ENCODE peak calls at places on chromosome 14, in seven cellular contexts. B, J, G, X, R, N and A are unnamed samples.

GRCh38 chr14:61480704-61481285 is 159.4 kb downstream of the PRKCH start:
- DNase-seq in B (no peak), J (no peak), G (no peak), X (no peak), R (no peak), N (no peak), A (no peak)

GRCh38 chr14:57632649-57633048 is 139.0 kb upstream of the CCDC198 start:
- DNase-seq in B (no peak), J (no peak), G (no peak), X (no peak), R (no peak), N (no peak), A (no peak)

GRCh38 chr14:31268216-31268615 is 60.6 kb upstream of the HECTD1 start:
- DNase-seq in B (no peak), J (no peak), G (no peak), X (no peak), R (no peak), N (no peak), A (no peak)

GRCh38 chr14:100688598-100689499 is 37.8 kb upstream of the DLK1 start:
- DNase-seq in B (no peak), J (no peak), G (no peak), X (peak), R (no peak), N (no peak), A (no peak)

GRCh38 chr14:51168220-51168613 is 71.8 kb upstream of the TMX1 start:
- DNase-seq in B (no peak), J (no peak), G (no peak), X (no peak), R (no peak), N (no peak), A (no peak)

GRCh38 chr14:69726761-69727511 is 40.0 kb upstream of the SRSF5 start:
- DNase-seq in B (peak), J (peak), G (peak), X (no peak), R (peak), N (no peak), A (peak)

GRCh38 chr14:90567991-90568390 is 171.2 kb downstream of the CALM1 start:
- DNase-seq in B (no peak), J (no peak), G (no peak), X (no peak), R (no peak), N (no peak), A (no peak)

GRCh38 chr14:75577724-75578098 is 709 bp upstream of the FLVCR2 start:
- DNase-seq in B (peak), J (peak), G (peak), X (peak), R (peak), N (peak), A (peak)

GRCh38 chr14:60648934-60649814 is at the start of gene SIX1:
- DNase-seq in B (peak), J (peak), G (peak), X (peak), R (no peak), N (no peak), A (peak)

GRCh38 chr14:59254146-59254910 is 65.9 kb downstream of the DAAM1 start:
- DNase-seq in B (no peak), J (peak), G (no peak), X (no peak), R (no peak), N (no peak), A (peak)

GRCh38 chr14:57641776-57642175 is 148.1 kb upstream of the CCDC198 start:
- DNase-seq in B (no peak), J (no peak), G (no peak), X (no peak), R (no peak), N (no peak), A (no peak)

GRCh38 chr14:99182548-99183115 is 89.4 kb downstream of the BCL11B start:
- DNase-seq in B (no peak), J (no peak), G (no peak), X (no peak), R (no peak), N (no peak), A (no peak)

GRCh38 chr14:24818054-24818822 is 184.2 kb upstream of the GZMB start:
- DNase-seq in B (peak), J (no peak), G (no peak), X (no peak), R (no peak), N (no peak), A (no peak)

GRCh38 chr14:23015618-23016017 is 5.7 kb upstream of the C14orf93 start:
- DNase-seq in B (no peak), J (no peak), G (no peak), X (no peak), R (no peak), N (no peak), A (no peak)

GRCh38 chr14:101196795-101197590 is 293.5 kb upstream of the RTL1 start:
- DNase-seq in B (no peak), J (peak), G (peak), X (no peak), R (no peak), N (no peak), A (no peak)

GRCh38 chr14:83905157-83905556 is 1624.8 kb upstream of the FLRT2 start:
- DNase-seq in B (no peak), J (no peak), G (no peak), X (no peak), R (no peak), N (no peak), A (no peak)

GRCh38 chr14:31170411-31170810 is 37.2 kb downstream of the HECTD1 start:
- DNase-seq in B (no peak), J (no peak), G (no peak), X (no peak), R (no peak), N (no peak), A (no peak)

GRCh38 chr14:75141967-75142366 is 15.1 kb upstream of the NEK9 start:
- DNase-seq in B (peak), J (peak), G (no peak), X (no peak), R (no peak), N (no peak), A (no peak)

GRCh38 chr14:79254069-79254775 is 957.1 kb downstream of the DIO2 start:
- DNase-seq in B (no peak), J (no peak), G (no peak), X (no peak), R (no peak), N (no peak), A (no peak)

GRCh38 chr14:100416921-100417451 is 93.8 kb downstream of the SLC25A47 start:
- DNase-seq in B (no peak), J (no peak), G (no peak), X (no peak), R (no peak), N (no peak), A (no peak)

GRCh38 chr14:28635387-28635786 is 131.2 kb upstream of the FOXG1 start:
- DNase-seq in B (peak), J (no peak), G (peak), X (peak), R (no peak), N (no peak), A (peak)

GRCh38 chr14:90675399-90675798 is 140.8 kb downstream of the TTC7B start:
- DNase-seq in B (no peak), J (peak), G (no peak), X (no peak), R (no peak), N (no peak), A (no peak)

GRCh38 chr14:64728856-64729255 is 24.6 kb downstream of the PLEKHG3 start:
- DNase-seq in B (no peak), J (no peak), G (no peak), X (no peak), R (no peak), N (no peak), A (no peak)

GRCh38 chr14:65303185-65303901 is 109.2 kb upstream of the FUT8 start:
- DNase-seq in B (no peak), J (no peak), G (no peak), X (no peak), R (no peak), N (no peak), A (no peak)

GRCh38 chr14:21699551-21699950 is 25.9 kb upstream of the OR4E1 start:
- DNase-seq in B (no peak), J (no peak), G (no peak), X (no peak), R (no peak), N (no peak), A (no peak)

GRCh38 chr14:88326352-88327103 is 3.5 kb upstream of the KCNK10 start:
- DNase-seq in B (no peak), J (peak), G (no peak), X (no peak), R (no peak), N (no peak), A (no peak)

GRCh38 chr14:90903101-90903500 is 86.9 kb upstream of the TTC7B start:
- DNase-seq in B (peak), J (peak), G (peak), X (peak), R (peak), N (no peak), A (peak)

GRCh38 chr14:94213741-94214140 is 39.6 kb downstream of the PPP4R4 start:
- DNase-seq in B (no peak), J (no peak), G (no peak), X (no peak), R (no peak), N (no peak), A (no peak)

GRCh38 chr14:88518592-88519512 is 36.0 kb downstream of the PTPN21 start:
- DNase-seq in B (no peak), J (no peak), G (no peak), X (no peak), R (no peak), N (no peak), A (no peak)

GRCh38 chr14:105294142-105294597 is 6.6 kb downstream of the BRF1 start:
- DNase-seq in B (no peak), J (peak), G (no peak), X (no peak), R (no peak), N (no peak), A (no peak)

GRCh38 chr14:35932659-35933159 is 106.6 kb downstream of the BRMS1L start:
- DNase-seq in B (no peak), J (no peak), G (no peak), X (no peak), R (peak), N (no peak), A (peak)

GRCh38 chr14:105067140-105067968 is 2.1 kb upstream of the GPR132 start:
- DNase-seq in B (no peak), J (no peak), G (no peak), X (no peak), R (peak), N (no peak), A (no peak)

GRCh38 chr14:34072401-34072800 is 121.5 kb upstream of the EGLN3 start:
- DNase-seq in B (no peak), J (no peak), G (no peak), X (no peak), R (no peak), N (no peak), A (no peak)

GRCh38 chr14:34070917-34071407 is 120.1 kb upstream of the EGLN3 start:
- DNase-seq in B (no peak), J (no peak), G (no peak), X (no peak), R (no peak), N (no peak), A (no peak)

GRCh38 chr14:34067587-34067986 is 116.7 kb upstream of the EGLN3 start:
- DNase-seq in B (no peak), J (no peak), G (no peak), X (no peak), R (no peak), N (no peak), A (no peak)

GRCh38 chr14:34072921-34073320 is 122.0 kb upstream of the EGLN3 start:
- DNase-seq in B (no peak), J (no peak), G (no peak), X (no peak), R (no peak), N (no peak), A (no peak)

DNA sequence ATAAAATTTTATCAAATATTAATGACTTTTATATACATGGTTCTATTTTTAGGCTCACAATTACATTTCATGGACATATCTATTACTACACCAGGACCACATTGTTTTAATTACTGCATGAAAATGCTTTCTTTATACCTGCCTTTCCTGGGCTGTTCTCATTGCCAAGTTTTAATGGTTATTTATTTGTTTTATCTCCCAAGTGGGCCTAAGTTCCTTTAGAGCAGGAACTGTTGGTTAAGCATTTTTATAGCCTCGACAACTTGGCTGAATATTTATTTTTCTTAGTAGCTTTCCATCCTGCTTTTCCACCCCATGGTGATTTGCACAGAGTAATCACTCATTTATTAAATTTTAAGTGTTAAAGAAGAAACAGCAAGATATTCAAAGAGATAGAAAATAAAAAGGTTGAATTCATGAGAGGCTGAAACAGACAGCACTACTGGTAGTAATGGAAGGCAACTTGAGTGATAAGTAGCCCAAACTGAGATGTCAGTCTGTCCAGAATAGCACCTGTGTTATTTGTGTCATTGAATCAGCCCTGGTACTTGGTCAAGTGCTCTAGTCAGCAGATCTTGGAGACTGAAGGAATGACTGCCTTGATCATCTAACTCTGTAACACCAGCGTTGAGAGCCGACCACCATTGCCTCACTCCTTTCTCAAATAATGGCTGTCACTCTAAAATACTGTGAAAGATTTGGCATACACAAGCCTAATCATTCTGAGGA is 119.1 kb upstream of the EGLN3 start:
- DNase-seq in B (no peak), J (no peak), G (no peak), X (no peak), R (no peak), N (no peak), A (no peak)
- TF ChIP-seq JUND in B (no peak), J (no peak), G (no peak), X (no peak), R (no peak), N (no peak), A (no peak)

GRCh38 chr14:80987235-80988032 is 32.0 kb downstream of the TSHR start:
- DNase-seq in B (peak), J (peak), G (peak), X (peak), R (no peak), N (peak), A (peak)
- TF ChIP-seq JUND in B (no peak), J (no peak), G (no peak), X (peak), R (no peak), N (no peak), A (no peak)

DNA sequence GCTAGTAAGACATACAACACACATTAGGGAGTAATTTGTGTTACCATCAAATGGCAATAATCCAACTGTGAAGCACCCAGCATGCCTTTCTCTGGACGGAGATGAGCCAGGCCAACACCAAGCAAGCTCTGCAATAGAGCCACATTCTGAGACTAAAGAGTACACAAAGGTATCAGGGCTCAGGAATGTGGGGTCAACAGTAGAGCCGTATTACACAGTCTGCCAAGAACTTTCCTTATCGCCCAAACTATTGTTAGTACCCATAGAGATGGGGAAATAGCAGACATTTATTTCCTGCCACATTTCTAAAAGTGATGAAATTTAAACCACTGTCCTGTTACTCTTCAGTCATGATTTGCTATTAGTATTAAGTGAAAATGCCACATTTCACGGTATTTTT is 113.7 kb downstream of the BMP4 start:
- DNase-seq in B (peak), J (no peak), G (no peak), X (no peak), R (no peak), N (no peak), A (no peak)
- TF ChIP-seq JUND in B (no peak), J (no peak), G (no peak), X (no peak), R (no peak), N (no peak), A (no peak)

GRCh38 chr14:92088494-92088893 is 17.9 kb downstream of the ATXN3 start:
- DNase-seq in B (no peak), J (no peak), G (no peak), X (no peak), R (no peak), N (no peak), A (no peak)
- TF ChIP-seq JUND in B (no peak), J (no peak), G (no peak), X (no peak), R (no peak), N (no peak), A (no peak)